ENCODE peak calls at places on chromosomes 2 and 18, in ten cellular contexts. Y is nephron progenitor cell; R is D721Med; E is HCT116; Z is amniotic stem cell; U is stimulated activated CD4-positive, alpha-beta T cell treated with anti-CD3 and anti-CD28 coated beads, Interleukin-4, amount 100 ng/mL, for 48 hours; L is activated CD8-positive, alpha-beta memory T cell treated with anti-CD3 and anti-CD28 coated beads for 1 hour; I is substantia nigra; P is M059J; A is naive thymus-derived CD8-positive, alpha-beta T cell. G is an unnamed sample.

GRCh38 chr18:31835528-31836138 is 75.0 kb upstream of the SLC25A52 start:
- DNase-seq in Y (no peak), R (no peak), E (no peak), Z (no peak), U (no peak), L (no peak), I (no peak), P (peak), A (no peak), G (no peak)

GRCh38 chr18:58277457-58277739 is 233.4 kb downstream of the NEDD4L start:
- DNase-seq in Y (no peak), R (no peak), E (no peak), Z (no peak), U (no peak), L (no peak), I (no peak), P (no peak), A (no peak), G (no peak)

GRCh38 chr2:134231965-134232340 is 21.9 kb upstream of the MGAT5 start:
- DNase-seq in Y (no peak), R (no peak), E (no peak), Z (no peak), U (no peak), L (no peak), I (no peak), P (peak), A (no peak), G (no peak)

GRCh38 chr18:32301976-32302743 is 112.3 kb downstream of the MEP1B start:
- DNase-seq in Y (no peak), R (no peak), E (no peak), Z (peak), U (no peak), L (no peak), I (no peak), P (peak), A (no peak), G (no peak)

GRCh38 chr18:37348729-37349128 is 216.9 kb downstream of the CELF4 start:
- DNase-seq in Y (no peak), R (no peak), E (no peak), Z (no peak), U (no peak), L (no peak), I (no peak), P (no peak), A (no peak), G (no peak)

GRCh38 chr18:23982154-23983071 is 32.1 kb upstream of the TTC39C start:
- DNase-seq in Y (peak), R (no peak), E (no peak), Z (peak), U (no peak), L (no peak), I (no peak), P (peak), A (no peak), G (no peak)

GRCh38 chr2:20643826-20644225 is 7.1 kb downstream of the HS1BP3 start:
- DNase-seq in Y (no peak), R (no peak), E (no peak), Z (no peak), U (no peak), L (no peak), I (no peak), P (no peak), A (no peak), G (no peak)

GRCh38 chr18:51108330-51108729 is 78.3 kb downstream of the SMAD4 start:
- DNase-seq in Y (no peak), R (no peak), E (no peak), Z (no peak), U (no peak), L (no peak), I (no peak), P (no peak), A (no peak), G (no peak)

GRCh38 chr2:187581125-187581896 is 27.1 kb upstream of the TFPI start:
- DNase-seq in Y (peak), R (no peak), E (peak), Z (no peak), U (peak), L (no peak), I (no peak), P (peak), A (no peak), G (no peak)

GRCh38 chr2:196586511-196586991 is 53.0 kb upstream of the CCDC150 start:
- DNase-seq in Y (no peak), R (no peak), E (no peak), Z (peak), U (no peak), L (no peak), I (no peak), P (peak), A (no peak), G (no peak)

GRCh38 chr2:205745661-205746407 is 63.5 kb downstream of the NRP2 start:
- DNase-seq in Y (no peak), R (no peak), E (no peak), Z (no peak), U (no peak), L (no peak), I (no peak), P (no peak), A (no peak), G (no peak)

GRCh38 chr2:223580951-223581350 is 21.2 kb downstream of the SCG2 start:
- DNase-seq in Y (no peak), R (no peak), E (no peak), Z (peak), U (no peak), L (no peak), I (no peak), P (peak), A (no peak), G (no peak)

G was measured in endodermal cell.